ENCODE peak calls at places on chromosomes 13 and 19, in nine cellular contexts. W is brain microvascular endothelial cell, D is AG09309, I is DND-41, A is neural crest cell, M is GM20000, T is epithelial cell of proximal tubule, U is HCT116, N is AG04450. C is an unnamed sample.

GRCh38 chr13:25018729-25019115 is 77.2 kb upstream of the PABPC3 start:
- DNase-seq in W (no peak), D (no peak), I (no peak), A (no peak), M (no peak), T (no peak), U (no peak), N (no peak), C (no peak)

GRCh38 chr13:62088155-62088554 is 672.5 kb upstream of the PCDH20 start:
- DNase-seq in W (no peak), D (no peak), I (no peak), A (no peak), M (no peak), T (no peak), U (no peak), N (no peak), C (no peak)

GRCh38 chr19:2487780-2488330 is 11.9 kb downstream of the GADD45B start:
- DNase-seq in W (no peak), D (no peak), I (no peak), A (no peak), M (no peak), T (no peak), U (no peak), N (no peak), C (no peak)

GRCh38 chr13:101785858-101786257 is 333.4 kb downstream of the ITGBL1 start:
- DNase-seq in W (peak), D (no peak), I (peak), A (peak), M (no peak), T (no peak), U (peak), N (no peak), C (peak)

GRCh38 chr19:44587863-44588752 is 25.3 kb upstream of the IGSF23 start:
- DNase-seq in W (peak), D (peak), I (no peak), A (no peak), M (no peak), T (peak), U (peak), N (peak), C (peak)

GRCh38 chr13:94967183-94968039 is 255.1 kb upstream of the SOX21 start:
- DNase-seq in W (no peak), D (no peak), I (no peak), A (peak), M (peak), T (no peak), U (no peak), N (no peak), C (no peak)

GRCh38 chr19:53774011-53774410 is 50.1 kb downstream of the NLRP12 start:
- DNase-seq in W (no peak), D (no peak), I (no peak), A (no peak), M (no peak), T (no peak), U (no peak), N (no peak), C (no peak)

GRCh38 chr13:111058796-111059506 is 56.2 kb upstream of the ARHGEF7 start:
- DNase-seq in W (peak), D (no peak), I (no peak), A (no peak), M (no peak), T (no peak), U (no peak), N (no peak), C (peak)

GRCh38 chr13:84870190-84870589 is 929.0 kb downstream of the SLITRK6 start:
- DNase-seq in W (no peak), D (no peak), I (no peak), A (no peak), M (no peak), T (no peak), U (no peak), N (no peak), C (peak)

GRCh38 chr13:106466691-106467405 is 68.6 kb downstream of the EFNB2 start:
- DNase-seq in W (peak), D (no peak), I (no peak), A (no peak), M (no peak), T (no peak), U (no peak), N (no peak), C (no peak)

GRCh38 chr19:1027953-1028902 is 1.8 kb downstream of the CNN2 start:
- DNase-seq in W (peak), D (peak), I (peak), A (no peak), M (peak), T (no peak), U (peak), N (peak), C (peak)

GRCh38 chr19:52700673-52701072 is 34.2 kb downstream of the ZNF611 start:
- DNase-seq in W (no peak), D (no peak), I (no peak), A (no peak), M (no peak), T (no peak), U (no peak), N (no peak), C (no peak)

GRCh38 chr13:109746364-109746763 is 40.0 kb downstream of the IRS2 start:
- DNase-seq in W (no peak), D (no peak), I (no peak), A (no peak), M (no peak), T (no peak), U (no peak), N (no peak), C (no peak)

GRCh38 chr13:93872948-93873347 is 606.5 kb downstream of the DCT start:
- DNase-seq in W (no peak), D (no peak), I (no peak), A (no peak), M (no peak), T (no peak), U (no peak), N (no peak), C (no peak)

GRCh38 chr13:25575562-25575961 is 203.8 kb downstream of the ATP8A2 start:
- DNase-seq in W (no peak), D (no peak), I (peak), A (no peak), M (no peak), T (no peak), U (no peak), N (no peak), C (no peak)

GRCh38 chr13:76812971-76813691 is 73.1 kb downstream of the KCTD12 start:
- DNase-seq in W (no peak), D (no peak), I (no peak), A (no peak), M (no peak), T (no peak), U (no peak), N (no peak), C (no peak)

GRCh38 chr19:6425732-6426686 is 1.4 kb upstream of the KHSRP start:
- DNase-seq in W (no peak), D (no peak), I (peak), A (no peak), M (peak), T (no peak), U (peak), N (no peak), C (no peak)

GRCh38 chr13:34164585-34164984 is 346.6 kb downstream of the RFC3 start:
- DNase-seq in W (no peak), D (no peak), I (no peak), A (no peak), M (no peak), T (peak), U (no peak), N (no peak), C (no peak)

GRCh38 chr13:113448885-113449692 is 4.2 kb downstream of the ADPRHL1 start:
- DNase-seq in W (no peak), D (no peak), I (no peak), A (no peak), M (no peak), T (no peak), U (peak), N (no peak), C (no peak)

GRCh38 chr19:33375156-33375744 is 1.7 kb downstream of the CEBPG start:
- DNase-seq in W (no peak), D (no peak), I (no peak), A (no peak), M (no peak), T (no peak), U (no peak), N (no peak), C (no peak)

GRCh38 chr19:38683393-38684077 is 36.1 kb downstream of the ACTN4 start:
- DNase-seq in W (peak), D (no peak), I (peak), A (no peak), M (no peak), T (peak), U (peak), N (no peak), C (peak)

GRCh38 chr13:40483601-40484000 is 182.8 kb downstream of the FOXO1 start:
- DNase-seq in W (no peak), D (no peak), I (no peak), A (no peak), M (no peak), T (no peak), U (no peak), N (no peak), C (no peak)

GRCh38 chr19:1767464-1767933 is 14.2 kb downstream of the ONECUT3 start:
- DNase-seq in W (no peak), D (no peak), I (peak), A (peak), M (peak), T (no peak), U (no peak), N (no peak), C (no peak)

GRCh38 chr19:49328741-49329140 is 3.8 kb upstream of the SLC6A16 start:
- DNase-seq in W (no peak), D (no peak), I (no peak), A (no peak), M (no peak), T (no peak), U (no peak), N (no peak), C (no peak)

DNA sequence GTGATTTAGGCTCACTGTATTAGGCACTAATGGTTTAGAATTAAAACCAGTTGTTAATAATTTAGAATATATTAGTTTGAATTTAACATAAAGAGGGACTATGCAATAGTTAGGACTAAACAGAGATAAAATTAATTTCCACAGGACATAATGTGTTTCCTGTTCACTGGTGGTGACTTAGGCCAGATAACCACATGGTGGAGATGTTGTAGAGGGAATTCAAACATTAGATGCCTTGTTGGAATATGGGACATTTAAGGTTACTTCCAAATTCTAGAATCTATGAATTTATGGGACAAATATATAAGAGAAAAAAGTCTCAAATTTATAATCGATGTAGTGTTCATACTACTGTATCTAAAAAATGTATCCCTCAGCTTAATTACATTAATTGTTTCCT is 615.5 kb upstream of the KLHL1 start:
- DNase-seq in W (peak), D (no peak), I (no peak), A (no peak), M (no peak), T (no peak), U (no peak), N (no peak), C (no peak)
- TF ChIP-seq CTCF in W (peak), D (no peak), I (no peak), A (peak), M (no peak), T (peak), U (no peak), N (peak), C (no peak)

GRCh38 chr13:48574036-48574796 is 41.3 kb upstream of the RCBTB2 start:
- DNase-seq in W (no peak), D (no peak), I (no peak), A (no peak), M (no peak), T (no peak), U (no peak), N (no peak), C (no peak)

GRCh38 chr13:48571121-48571901 is 38.4 kb upstream of the RCBTB2 start:
- DNase-seq in W (peak), D (peak), I (peak), A (no peak), M (no peak), T (no peak), U (no peak), N (peak), C (peak)

GRCh38 chr13:48573213-48573612 is 40.3 kb upstream of the RCBTB2 start:
- DNase-seq in W (no peak), D (no peak), I (no peak), A (no peak), M (no peak), T (no peak), U (no peak), N (no peak), C (no peak)

GRCh38 chr13:48567521-48568331 is 34.8 kb upstream of the RCBTB2 start:
- DNase-seq in W (no peak), D (no peak), I (no peak), A (no peak), M (no peak), T (no peak), U (no peak), N (no peak), C (no peak)

GRCh38 chr13:48570225-48570828 is 37.4 kb upstream of the RCBTB2 start:
- DNase-seq in W (no peak), D (no peak), I (no peak), A (no peak), M (no peak), T (no peak), U (no peak), N (no peak), C (no peak)
- TF ChIP-seq CTCF in W (no peak), D (no peak), I (no peak), A (no peak), M (no peak), T (no peak), U (no peak), N (no peak), C (no peak)

DNA sequence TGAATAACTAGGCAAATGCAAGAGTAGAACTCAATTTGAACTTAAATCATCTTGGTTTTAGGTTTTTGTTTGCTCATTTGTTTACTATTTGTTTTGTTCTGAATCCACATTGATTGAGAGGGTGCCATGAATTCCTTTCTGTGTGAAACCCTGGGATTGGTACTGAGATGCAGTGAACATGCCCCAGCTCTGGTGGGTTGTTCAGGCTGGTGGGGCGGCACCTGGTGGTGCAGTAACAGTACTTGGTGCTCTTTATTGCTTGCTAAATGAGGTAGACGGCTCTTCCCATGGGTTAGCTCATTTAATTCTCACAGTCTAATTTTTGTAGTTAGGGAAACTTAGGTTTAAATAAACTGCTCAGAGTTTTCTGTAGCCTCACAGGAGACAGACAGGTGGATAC is 48.4 kb downstream of the WASF3 start:
- DNase-seq in W (no peak), D (no peak), I (no peak), A (no peak), M (no peak), T (no peak), U (no peak), N (no peak), C (no peak)
- TF ChIP-seq CTCF in W (peak), D (no peak), I (peak), A (peak), M (no peak), T (peak), U (peak), N (no peak), C (peak)

DNA sequence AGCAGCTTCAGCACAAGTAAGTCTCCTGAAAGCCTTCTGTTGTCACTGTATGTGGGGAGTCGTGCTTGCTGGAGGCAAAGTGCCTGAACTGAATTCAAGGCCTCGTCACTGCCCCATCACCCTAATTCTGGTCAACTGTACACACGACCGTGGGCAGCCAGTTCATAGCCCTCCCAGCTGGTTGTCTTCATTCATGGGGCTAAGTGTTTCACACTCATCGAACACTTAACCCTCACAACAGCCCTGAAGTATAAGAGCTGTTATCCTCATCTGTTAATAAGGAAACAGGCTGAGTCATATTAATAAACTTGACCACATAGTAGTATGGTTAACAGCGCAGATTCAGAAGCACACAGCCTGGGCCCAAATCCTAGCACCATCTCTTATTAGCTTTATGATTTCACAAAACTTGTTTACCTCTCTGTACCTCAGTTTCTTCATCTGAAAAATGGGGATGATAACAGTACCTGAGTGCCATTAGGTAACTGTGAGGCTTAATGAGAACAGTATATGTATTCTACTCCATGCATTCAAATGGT is 66.7 kb downstream of the CDADC1 start:
- DNase-seq in W (no peak), D (peak), I (no peak), A (no peak), M (no peak), T (peak), U (peak), N (no peak), C (no peak)
- TF ChIP-seq CTCF in W (no peak), D (no peak), I (no peak), A (no peak), M (no peak), T (no peak), U (no peak), N (no peak), C (no peak)

GRCh38 chr19:47608908-47609879 is at the start of gene BICRA:
- DNase-seq in W (no peak), D (no peak), I (peak), A (peak), M (peak), T (no peak), U (no peak), N (peak), C (peak)

GRCh38 chr19:47609885-47610545 is 1.1 kb downstream of the BICRA start:
- DNase-seq in W (no peak), D (no peak), I (peak), A (peak), M (peak), T (no peak), U (no peak), N (no peak), C (peak)

GRCh38 chr19:47610546-47610894 is 1.6 kb downstream of the BICRA start:
- DNase-seq in W (no peak), D (no peak), I (no peak), A (no peak), M (no peak), T (no peak), U (no peak), N (no peak), C (no peak)

GRCh38 chr19:47607564-47608073 is 1.3 kb upstream of the BICRA start:
- DNase-seq in W (no peak), D (no peak), I (no peak), A (no peak), M (no peak), T (no peak), U (no peak), N (no peak), C (no peak)

GRCh38 chr19:47608074-47608907 is 643 bp upstream of the BICRA start:
- DNase-seq in W (peak), D (peak), I (peak), A (peak), M (peak), T (no peak), U (peak), N (peak), C (peak)
- TF ChIP-seq CTCF in W (peak), D (peak), I (peak), A (peak), M (no peak), T (peak), U (peak), N (peak), C (peak)

GRCh38 chr19:45730389-45731288 is at the start of gene FBXO46:
- DNase-seq in W (peak), D (peak), I (peak), A (peak), M (peak), T (peak), U (peak), N (peak), C (peak)
- TF ChIP-seq CTCF in W (peak), D (no peak), I (peak), A (no peak), M (peak), T (peak), U (peak), N (peak), C (peak)

C was measured in HFFc6.